ENCODE peak calls at places on chromosomes 13 and 19, in ten cellular contexts. Y, B, K, T, A, Q, O, G, E and P are unnamed samples.

GRCh38 chr19:18477042-18477760 is 39.3 kb upstream of the ISYNA1 start:
- ATAC-seq in Q (no peak), Y (no peak), K (no peak), A (no peak), E (no peak), B (no peak), T (peak), O (no peak), G (no peak), P (no peak)

GRCh38 chr13:98988782-98989181 is 10.9 kb upstream of the DOCK9 start:
- ATAC-seq in A (no peak), O (no peak), E (no peak), Q (no peak), T (no peak), G (no peak), K (no peak), Y (no peak), B (no peak), P (no peak)

GRCh38 chr13:51823861-51824260 is 19.9 kb upstream of the DHRS12 start:
- ATAC-seq in A (no peak), O (no peak), Q (no peak), E (no peak), B (no peak), G (no peak), T (no peak), Y (no peak), K (no peak), P (no peak)

GRCh38 chr19:18650048-18650435 is 13.2 kb downstream of the KLHL26 start:
- ATAC-seq in O (peak), K (no peak), G (peak), A (no peak), Q (peak), E (no peak), B (peak), T (no peak), Y (no peak), P (no peak)

GRCh38 chr19:44951179-44952159 is 3.7 kb upstream of the CLPTM1 start:
- ATAC-seq in Y (peak), Q (no peak), G (no peak), K (no peak), B (peak), T (no peak), E (no peak), O (peak), A (no peak), P (no peak)

GRCh38 chr13:109744512-109745051 is 41.8 kb downstream of the IRS2 start:
- ATAC-seq in Q (no peak), E (no peak), O (peak), T (no peak), G (peak), Y (no peak), B (peak), K (no peak), A (no peak), P (no peak)

GRCh38 chr13:77291779-77292178 is 35.1 kb downstream of the MYCBP2 start:
- ATAC-seq in K (no peak), E (no peak), Y (no peak), A (no peak), T (no peak), Q (no peak), G (no peak), O (no peak), B (no peak), P (peak)

GRCh38 chr19:5974721-5975387 is 3.1 kb downstream of the RANBP3 start:
- ATAC-seq in E (peak), G (peak), A (peak), O (no peak), Y (no peak), K (peak), Q (no peak), B (no peak), T (peak), P (peak)

GRCh38 chr13:36555151-36555986 is 118.5 kb upstream of the SERTM1 start:
- ATAC-seq in Y (no peak), E (no peak), T (no peak), O (no peak), K (peak), G (no peak), A (no peak), B (no peak), Q (no peak), P (no peak)

GRCh38 chr13:69556540-69557196 is 551.0 kb upstream of the ATXN8OS start:
- ATAC-seq in K (no peak), E (no peak), G (no peak), Y (peak), A (no peak), O (no peak), Q (no peak), T (no peak), B (no peak), P (no peak)

GRCh38 chr19:5827891-5828660 is 11.4 kb downstream of the FUT6 start:
- ATAC-seq in T (peak), G (peak), Y (peak), O (peak), A (peak), K (peak), B (peak), E (peak), Q (peak), P (peak)

GRCh38 chr19:34960940-34961679 is 2.9 kb downstream of the ZNF792 start:
- ATAC-seq in B (no peak), K (no peak), Y (no peak), G (no peak), Q (no peak), E (no peak), O (no peak), A (no peak), T (no peak), P (no peak)

GRCh38 chr19:3253270-3253669 is 28.8 kb downstream of the CELF5 start:
- ATAC-seq in T (no peak), Y (no peak), B (no peak), Q (no peak), G (no peak), E (no peak), K (no peak), O (no peak), A (no peak), P (no peak)

GRCh38 chr13:53189162-53189561 is 160.5 kb downstream of the OLFM4 start:
- ATAC-seq in G (no peak), T (no peak), K (no peak), A (no peak), Q (no peak), Y (no peak), O (no peak), E (no peak), B (no peak), P (no peak)

GRCh38 chr13:98535501-98536357 is 41.2 kb downstream of the STK24 start:
- ATAC-seq in E (no peak), G (peak), Y (peak), K (no peak), A (no peak), B (peak), T (no peak), Q (no peak), O (peak), P (no peak)

GRCh38 chr19:2524840-2525723 is 49.2 kb downstream of the GADD45B start:
- ATAC-seq in T (peak), G (peak), E (no peak), A (no peak), B (peak), Y (peak), O (peak), Q (peak), K (no peak), P (no peak)

GRCh38 chr19:48069435-48069834 is 25.6 kb upstream of the CABP5 start:
- ATAC-seq in T (no peak), B (no peak), Q (no peak), O (no peak), K (no peak), A (no peak), Y (peak), E (no peak), G (no peak), P (no peak)

GRCh38 chr19:2774083-2774679 is 8.9 kb downstream of the SGTA start:
- ATAC-seq in O (peak), Q (no peak), B (no peak), K (no peak), A (no peak), E (no peak), T (no peak), Y (no peak), G (no peak), P (no peak)

GRCh38 chr19:13243971-13244370 is 93.8 kb downstream of the IER2 start:
- ATAC-seq in A (no peak), B (no peak), Q (peak), G (no peak), K (no peak), Y (no peak), T (no peak), O (no peak), E (no peak), P (no peak)

GRCh38 chr19:39363909-39364457 is 21.8 kb downstream of the SAMD4B start:
- ATAC-seq in A (no peak), E (no peak), K (peak), B (peak), T (peak), Y (no peak), O (peak), Q (peak), G (no peak), P (no peak)

GRCh38 chr19:14237011-14237941 is 31.3 kb upstream of the ADGRL1 start:
- ATAC-seq in T (peak), Y (no peak), Q (no peak), K (no peak), A (no peak), E (no peak), O (no peak), B (no peak), G (no peak), P (no peak)

GRCh38 chr19:33394723-33395560 is 21.4 kb downstream of the CEBPG start:
- ATAC-seq in O (peak), Q (no peak), T (no peak), Y (no peak), G (no peak), E (no peak), K (no peak), B (no peak), A (no peak), P (no peak)

GRCh38 chr19:47456721-47457478 is 14.8 kb downstream of the SLC8A2 start:
- ATAC-seq in A (no peak), T (peak), B (no peak), G (no peak), E (no peak), Q (no peak), Y (no peak), K (no peak), O (no peak), P (no peak)

GRCh38 chr19:12294308-12295158 is at the start of gene ZNF44:
- ATAC-seq in K (peak), E (peak), Y (peak), T (peak), G (peak), A (peak), Q (peak), O (peak), B (peak), P (peak)